ENCODE peak calls at places on chromosomes 7 and 10, in four cellular contexts. B is HepG2, C is GM12878, F is K562. V is an unnamed sample.
A peak's percentile ranks its signal among the peaks of the same experiment; 100 is the strongest.

GRCh38 chr7:139798221-139798620 is 20.4 kb upstream of the HIPK2 start:
- DNase-seq in F (no peak), B (no peak), C (peak; percentile 39), V (no peak)

GRCh38 chr7:99623091-99623693 is 6.4 kb downstream of the ZSCAN25 start:
- DNase-seq in F (no peak), C (no peak), B (no peak), V (no peak)

GRCh38 chr7:18874875-18875274 is 242.6 kb downstream of the TWIST1 start:
- DNase-seq in B (no peak), F (no peak), C (no peak), V (no peak)

GRCh38 chr7:79652619-79653018 is 199.2 kb upstream of the MAGI2 start:
- DNase-seq in B (no peak), C (no peak), F (no peak), V (no peak)

GRCh38 chr10:27223964-27224363 is 16.6 kb downstream of the ACBD5 start:
- DNase-seq in F (no peak), C (no peak), B (peak; percentile 46), V (no peak)

GRCh38 chr7:106050002-106050742 is 61.9 kb downstream of the SYPL1 start:
- DNase-seq in C (no peak), B (peak; percentile 79), F (no peak), V (no peak)

GRCh38 chr10:73798927-73799563 is 12.4 kb downstream of the NDST2 start:
- DNase-seq in F (no peak), B (no peak), C (no peak), V (no peak)

GRCh38 chr7:76077435-76077834 is 29.5 kb downstream of the MDH2 start:
- DNase-seq in C (no peak), F (no peak), B (no peak), V (no peak)

GRCh38 chr7:1715331-1715625 is 45.2 kb downstream of the ELFN1 start:
- DNase-seq in B (no peak), F (no peak), C (no peak), V (no peak)

GRCh38 chr10:101301111-101301731 is 52.7 kb upstream of the BTRC start:
- DNase-seq in C (no peak), F (peak; percentile 50), B (peak; percentile 51), V (peak; percentile 84)

GRCh38 chr7:5997210-5997808 is 11.5 kb downstream of the PMS2 start:
- DNase-seq in C (no peak), F (peak; percentile 35), B (peak; percentile 66), V (peak; percentile 42)

GRCh38 chr7:137287651-137288258 is 55.8 kb downstream of the PTN start:
- DNase-seq in B (no peak), F (no peak), C (no peak), V (no peak)
- TF ChIP-seq SP1 in B (no peak), F (no peak), C (no peak), V (no peak)

GRCh38 chr10:69863580-69863979 is 61.9 kb downstream of the COL13A1 start:
- DNase-seq in C (no peak), F (no peak), B (no peak), V (no peak)

GRCh38 chr10:69861251-69862240 is 59.8 kb downstream of the COL13A1 start:
- DNase-seq in F (no peak), B (peak; percentile 34), C (no peak), V (peak; percentile 39)

GRCh38 chr10:69864321-69864720 is 62.6 kb downstream of the COL13A1 start:
- DNase-seq in F (no peak), B (no peak), C (no peak), V (no peak)

GRCh38 chr10:69865450-69865849 is 63.7 kb downstream of the COL13A1 start:
- DNase-seq in C (no peak), F (no peak), B (no peak), V (no peak)

GRCh38 chr10:69862882-69863530 is 61.3 kb downstream of the COL13A1 start:
- DNase-seq in F (no peak), C (no peak), B (no peak), V (no peak)
- TF ChIP-seq FOXK2 in F (no peak), C (no peak), B (no peak), V (no peak)

DNA sequence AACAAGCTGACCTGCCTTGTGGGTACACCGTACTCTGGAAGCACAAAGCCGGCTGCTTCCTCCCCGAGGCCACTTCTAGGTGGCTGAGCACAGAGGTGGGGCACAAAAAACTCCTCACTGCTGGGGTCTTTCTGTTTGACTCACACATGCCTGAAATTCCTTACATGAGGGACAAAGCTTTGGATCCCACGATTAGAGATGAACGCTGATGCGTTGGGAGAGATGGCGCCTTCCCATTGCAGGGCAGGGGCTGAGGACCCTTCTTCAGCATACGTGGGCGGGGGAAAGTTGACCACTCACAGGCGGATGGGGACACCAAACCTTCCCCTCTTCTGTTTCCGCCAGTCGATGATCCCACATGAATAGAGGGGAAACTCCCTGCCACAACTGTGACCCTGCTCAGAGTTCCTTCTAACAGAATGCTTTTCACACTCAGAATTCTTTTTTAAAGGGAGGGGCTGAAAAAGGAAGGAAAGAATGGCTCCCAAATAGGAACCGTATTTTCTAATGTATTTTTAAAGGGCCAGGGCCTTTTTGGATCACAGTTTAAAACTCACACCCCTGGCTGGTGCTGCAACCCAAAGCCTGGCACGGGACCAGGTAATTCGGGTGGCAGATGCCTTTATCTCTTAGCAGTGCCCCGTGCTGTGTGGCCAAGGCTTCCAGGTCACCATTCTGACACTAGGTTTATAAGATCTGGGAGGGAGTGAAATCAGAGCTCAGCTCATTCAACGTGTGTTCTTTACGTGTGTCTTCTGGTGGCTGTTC is 134.0 kb downstream of the PRKAG2 start:
- DNase-seq in B (no peak), F (no peak), C (no peak), V (no peak)
- TF ChIP-seq SP1 in B (no peak), F (no peak), C (no peak), V (no peak)

GRCh38 chr10:97805960-97806359 is 34.2 kb upstream of the SFRP5 start:
- DNase-seq in C (no peak), F (no peak), B (no peak), V (no peak)

GRCh38 chr10:97813311-97813710 is 36.3 kb upstream of the GOLGA7B start:
- DNase-seq in F (no peak), B (no peak), C (no peak), V (no peak)

GRCh38 chr10:97812696-97813095 is 36.9 kb upstream of the GOLGA7B start:
- DNase-seq in C (no peak), F (no peak), B (peak; percentile 16), V (no peak)

GRCh38 chr10:97814996-97815395 is 34.6 kb upstream of the GOLGA7B start:
- DNase-seq in F (no peak), B (no peak), C (no peak), V (no peak)

DNA sequence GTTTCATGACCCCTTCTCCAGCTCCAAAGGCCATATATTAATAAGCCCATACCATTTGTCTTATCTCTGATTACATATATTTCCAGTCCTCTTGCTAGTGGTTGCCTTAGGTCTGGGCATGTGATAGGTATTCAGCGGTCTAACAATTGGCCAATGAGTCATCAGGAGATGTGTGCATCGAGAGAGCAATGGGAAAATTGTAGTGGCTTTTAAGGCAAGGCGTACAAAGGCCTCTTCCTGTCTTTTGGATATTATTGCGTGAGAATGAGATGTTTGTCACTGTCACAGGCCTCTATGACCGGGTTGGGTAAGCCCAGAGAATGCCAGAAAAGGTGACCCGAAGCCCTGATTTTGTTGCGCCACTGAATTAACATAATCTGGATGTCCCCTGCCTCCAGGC is 38.7 kb upstream of the SFRP5 start:
- DNase-seq in C (no peak), B (peak; percentile 9), F (peak; percentile 31), V (no peak)
- TF ChIP-seq FOXK2 in C (no peak), B (no peak), F (no peak), V (no peak)

DNA sequence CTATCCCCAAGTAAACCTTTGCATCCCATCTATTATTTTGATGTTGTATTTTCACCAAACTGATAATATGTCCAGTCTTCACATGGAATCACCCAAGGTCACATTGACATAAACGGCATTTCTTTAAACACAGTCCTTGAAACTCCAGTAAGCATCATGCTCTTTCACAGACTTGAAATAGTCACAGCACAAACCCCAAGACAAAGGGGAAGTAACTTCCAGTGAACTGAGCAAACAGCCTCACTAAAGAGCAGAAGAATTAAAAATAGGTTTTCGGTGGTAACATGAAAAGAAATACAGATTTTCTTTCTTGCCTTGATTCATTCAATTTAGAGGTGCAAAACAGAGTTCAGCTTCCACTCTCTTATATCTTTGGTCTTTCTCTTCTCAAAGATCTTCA is 253.7 kb downstream of the SFMBT2 start:
- DNase-seq in B (no peak), F (no peak), C (no peak), V (no peak)
- TF ChIP-seq SP1 in B (no peak), F (no peak), C (no peak), V (no peak)